ENCODE peak calls at places on chromosomes 1 and 21, in nine cellular contexts. One of them, this sample, is unnamed.

GRCh38 chr21:14673649-14674048 is 127.5 kb upstream of the SAMSN1 start:
- DNase-seq in progenitor cell of endocrine pancreas: no peak
- DNase-seq in T follicular helper cell: no peak
- DNase-seq in AG08395: no peak
- DNase-seq in lower lobe of right lung: no peak
- DNase-seq in iPS DF 6.9: no peak
- DNase-seq in neural crest cell: no peak
- DNase-seq in NCI-H1436: no peak
- DNase-seq in NCI-H2029: no peak
- DNase-seq in this sample: no peak

GRCh38 chr1:51734899-51735745 is 118.2 kb downstream of the OSBPL9 start:
- DNase-seq in progenitor cell of endocrine pancreas: no peak
- DNase-seq in T follicular helper cell: no peak
- DNase-seq in AG08395: no peak
- DNase-seq in lower lobe of right lung: no peak
- DNase-seq in iPS DF 6.9: no peak
- DNase-seq in neural crest cell: no peak
- DNase-seq in NCI-H1436: no peak
- DNase-seq in NCI-H2029: no peak
- DNase-seq in this sample: peak; percentile 22

GRCh38 chr1:58251415-58252073 is 295.0 kb downstream of the OMA1 start:
- DNase-seq in progenitor cell of endocrine pancreas: no peak
- DNase-seq in T follicular helper cell: no peak
- DNase-seq in AG08395: peak; percentile 24
- DNase-seq in lower lobe of right lung: no peak
- DNase-seq in iPS DF 6.9: no peak
- DNase-seq in neural crest cell: peak; percentile 66
- DNase-seq in NCI-H1436: no peak
- DNase-seq in NCI-H2029: no peak
- DNase-seq in this sample: peak; percentile 33

GRCh38 chr1:45263132-45263531 is 56.7 kb upstream of the ZSWIM5 start:
- DNase-seq in progenitor cell of endocrine pancreas: no peak
- DNase-seq in T follicular helper cell: no peak
- DNase-seq in AG08395: no peak
- DNase-seq in lower lobe of right lung: no peak
- DNase-seq in iPS DF 6.9: no peak
- DNase-seq in neural crest cell: no peak
- DNase-seq in NCI-H1436: no peak
- DNase-seq in NCI-H2029: no peak
- DNase-seq in this sample: no peak

GRCh38 chr1:118716775-118717174 is 271.4 kb downstream of the TBX15 start:
- DNase-seq in progenitor cell of endocrine pancreas: no peak
- DNase-seq in T follicular helper cell: no peak
- DNase-seq in AG08395: no peak
- DNase-seq in lower lobe of right lung: no peak
- DNase-seq in iPS DF 6.9: no peak
- DNase-seq in neural crest cell: no peak
- DNase-seq in NCI-H1436: no peak
- DNase-seq in NCI-H2029: no peak
- DNase-seq in this sample: no peak

GRCh38 chr21:45260191-45260795 is 27.4 kb downstream of the POFUT2 start:
- DNase-seq in progenitor cell of endocrine pancreas: no peak
- DNase-seq in T follicular helper cell: no peak
- DNase-seq in AG08395: no peak
- DNase-seq in lower lobe of right lung: no peak
- DNase-seq in iPS DF 6.9: no peak
- DNase-seq in neural crest cell: no peak
- DNase-seq in NCI-H1436: no peak
- DNase-seq in NCI-H2029: no peak
- DNase-seq in this sample: no peak

GRCh38 chr1:221708987-221709386 is 32.9 kb downstream of the DUSP10 start:
- DNase-seq in progenitor cell of endocrine pancreas: peak; percentile 14
- DNase-seq in T follicular helper cell: peak; percentile 41
- DNase-seq in AG08395: no peak
- DNase-seq in lower lobe of right lung: no peak
- DNase-seq in iPS DF 6.9: no peak
- DNase-seq in neural crest cell: no peak
- DNase-seq in NCI-H1436: peak; percentile 99
- DNase-seq in NCI-H2029: peak; percentile 96
- DNase-seq in this sample: peak; percentile 30

GRCh38 chr1:203287109-203287893 is 18.0 kb upstream of the BTG2 start:
- DNase-seq in progenitor cell of endocrine pancreas: no peak
- DNase-seq in T follicular helper cell: peak; percentile 66
- DNase-seq in AG08395: no peak
- DNase-seq in lower lobe of right lung: peak; percentile 79
- DNase-seq in iPS DF 6.9: no peak
- DNase-seq in neural crest cell: no peak
- DNase-seq in NCI-H1436: peak; percentile 79
- DNase-seq in NCI-H2029: peak; percentile 59
- DNase-seq in this sample: no peak

GRCh38 chr1:155888481-155888880 is 22.7 kb downstream of the RIT1 start:
- DNase-seq in progenitor cell of endocrine pancreas: no peak
- DNase-seq in T follicular helper cell: no peak
- DNase-seq in AG08395: no peak
- DNase-seq in lower lobe of right lung: no peak
- DNase-seq in iPS DF 6.9: no peak
- DNase-seq in neural crest cell: no peak
- DNase-seq in NCI-H1436: no peak
- DNase-seq in NCI-H2029: no peak
- DNase-seq in this sample: no peak

GRCh38 chr1:66210653-66211052 is 323.3 kb upstream of the SGIP1 start:
- DNase-seq in progenitor cell of endocrine pancreas: no peak
- DNase-seq in T follicular helper cell: no peak
- DNase-seq in AG08395: no peak
- DNase-seq in lower lobe of right lung: no peak
- DNase-seq in iPS DF 6.9: no peak
- DNase-seq in neural crest cell: no peak
- DNase-seq in NCI-H1436: no peak
- DNase-seq in NCI-H2029: no peak
- DNase-seq in this sample: no peak

GRCh38 chr1:243597383-243597782 is 252.7 kb downstream of the AKT3 start:
- DNase-seq in progenitor cell of endocrine pancreas: no peak
- DNase-seq in T follicular helper cell: no peak
- DNase-seq in AG08395: no peak
- DNase-seq in lower lobe of right lung: no peak
- DNase-seq in iPS DF 6.9: no peak
- DNase-seq in neural crest cell: no peak
- DNase-seq in NCI-H1436: no peak
- DNase-seq in NCI-H2029: no peak
- DNase-seq in this sample: no peak

GRCh38 chr1:101178688-101179491 is 57.9 kb upstream of the S1PR1 start:
- DNase-seq in progenitor cell of endocrine pancreas: no peak
- DNase-seq in T follicular helper cell: no peak
- DNase-seq in AG08395: no peak
- DNase-seq in lower lobe of right lung: no peak
- DNase-seq in iPS DF 6.9: no peak
- DNase-seq in neural crest cell: no peak
- DNase-seq in NCI-H1436: no peak
- DNase-seq in NCI-H2029: no peak
- DNase-seq in this sample: no peak

GRCh38 chr1:2086446-2087082 is 36.4 kb downstream of the PRKCZ start:
- DNase-seq in progenitor cell of endocrine pancreas: no peak
- DNase-seq in T follicular helper cell: no peak
- DNase-seq in AG08395: no peak
- DNase-seq in lower lobe of right lung: no peak
- DNase-seq in iPS DF 6.9: no peak
- DNase-seq in neural crest cell: no peak
- DNase-seq in NCI-H1436: no peak
- DNase-seq in NCI-H2029: no peak
- DNase-seq in this sample: no peak

GRCh38 chr1:90778487-90778886 is 61.4 kb upstream of the BARHL2 start:
- DNase-seq in progenitor cell of endocrine pancreas: no peak
- DNase-seq in T follicular helper cell: no peak
- DNase-seq in AG08395: no peak
- DNase-seq in lower lobe of right lung: no peak
- DNase-seq in iPS DF 6.9: no peak
- DNase-seq in neural crest cell: no peak
- DNase-seq in NCI-H1436: no peak
- DNase-seq in NCI-H2029: no peak
- DNase-seq in this sample: no peak

GRCh38 chr1:207620573-207620893 is 24.4 kb upstream of the CR1L start:
- DNase-seq in progenitor cell of endocrine pancreas: no peak
- DNase-seq in T follicular helper cell: no peak
- DNase-seq in AG08395: no peak
- DNase-seq in lower lobe of right lung: no peak
- DNase-seq in iPS DF 6.9: no peak
- DNase-seq in neural crest cell: no peak
- DNase-seq in NCI-H1436: no peak
- DNase-seq in NCI-H2029: no peak
- DNase-seq in this sample: no peak

GRCh38 chr1:225146478-225146877 is 217.0 kb downstream of the DNAH14 start:
- DNase-seq in progenitor cell of endocrine pancreas: no peak
- DNase-seq in T follicular helper cell: no peak
- DNase-seq in AG08395: no peak
- DNase-seq in lower lobe of right lung: no peak
- DNase-seq in iPS DF 6.9: no peak
- DNase-seq in neural crest cell: no peak
- DNase-seq in NCI-H1436: no peak
- DNase-seq in NCI-H2029: no peak
- DNase-seq in this sample: no peak

GRCh38 chr1:37875833-37876232 is 16.4 kb upstream of the MTF1 start:
- DNase-seq in progenitor cell of endocrine pancreas: no peak
- DNase-seq in T follicular helper cell: no peak
- DNase-seq in AG08395: no peak
- DNase-seq in lower lobe of right lung: no peak
- DNase-seq in iPS DF 6.9: no peak
- DNase-seq in neural crest cell: no peak
- DNase-seq in NCI-H1436: no peak
- DNase-seq in NCI-H2029: no peak
- DNase-seq in this sample: no peak

GRCh38 chr1:36321119-36321951 is 2.1 kb downstream of the EVA1B start:
- DNase-seq in progenitor cell of endocrine pancreas: no peak
- DNase-seq in T follicular helper cell: no peak
- DNase-seq in AG08395: peak; percentile 93
- DNase-seq in lower lobe of right lung: peak; percentile 74
- DNase-seq in iPS DF 6.9: peak; percentile 78
- DNase-seq in neural crest cell: peak; percentile 49
- DNase-seq in NCI-H1436: no peak
- DNase-seq in NCI-H2029: no peak
- DNase-seq in this sample: peak; percentile 95

GRCh38 chr1:33903210-33903589 is 39.3 kb downstream of the HMGB4 start:
- DNase-seq in progenitor cell of endocrine pancreas: no peak
- DNase-seq in T follicular helper cell: no peak
- DNase-seq in AG08395: peak; percentile 24
- DNase-seq in lower lobe of right lung: no peak
- DNase-seq in iPS DF 6.9: no peak
- DNase-seq in neural crest cell: no peak
- DNase-seq in NCI-H1436: no peak
- DNase-seq in NCI-H2029: no peak
- DNase-seq in this sample: peak; percentile 48

GRCh38 chr21:29725025-29725736 is 214.6 kb downstream of the GRIK1 start:
- DNase-seq in progenitor cell of endocrine pancreas: no peak
- DNase-seq in T follicular helper cell: no peak
- DNase-seq in AG08395: no peak
- DNase-seq in lower lobe of right lung: no peak
- DNase-seq in iPS DF 6.9: no peak
- DNase-seq in neural crest cell: no peak
- DNase-seq in NCI-H1436: peak; percentile 12
- DNase-seq in NCI-H2029: no peak
- DNase-seq in this sample: no peak

GRCh38 chr1:177858222-177858894 is 111.5 kb downstream of the SEC16B start:
- DNase-seq in progenitor cell of endocrine pancreas: no peak
- DNase-seq in T follicular helper cell: no peak
- DNase-seq in AG08395: peak; percentile 63
- DNase-seq in lower lobe of right lung: no peak
- DNase-seq in iPS DF 6.9: no peak
- DNase-seq in neural crest cell: no peak
- DNase-seq in NCI-H1436: no peak
- DNase-seq in NCI-H2029: peak; percentile 8
- DNase-seq in this sample: peak; percentile 61

GRCh38 chr1:218874313-218874712 is 299.4 kb upstream of the LYPLAL1 start:
- DNase-seq in progenitor cell of endocrine pancreas: no peak
- DNase-seq in T follicular helper cell: no peak
- DNase-seq in AG08395: no peak
- DNase-seq in lower lobe of right lung: no peak
- DNase-seq in iPS DF 6.9: no peak
- DNase-seq in neural crest cell: no peak
- DNase-seq in NCI-H1436: no peak
- DNase-seq in NCI-H2029: no peak
- DNase-seq in this sample: no peak

GRCh38 chr1:30058966-30059365 is 664.4 kb downstream of the MATN1 start:
- DNase-seq in progenitor cell of endocrine pancreas: no peak
- DNase-seq in T follicular helper cell: no peak
- DNase-seq in AG08395: peak; percentile 90
- DNase-seq in lower lobe of right lung: no peak
- DNase-seq in iPS DF 6.9: no peak
- DNase-seq in neural crest cell: no peak
- DNase-seq in NCI-H1436: no peak
- DNase-seq in NCI-H2029: no peak
- DNase-seq in this sample: peak; percentile 77

GRCh38 chr21:25490742-25491141 is 116.5 kb downstream of the MRPL39 start:
- DNase-seq in progenitor cell of endocrine pancreas: no peak
- DNase-seq in T follicular helper cell: no peak
- DNase-seq in AG08395: no peak
- DNase-seq in lower lobe of right lung: no peak
- DNase-seq in iPS DF 6.9: no peak
- DNase-seq in neural crest cell: no peak
- DNase-seq in NCI-H1436: no peak
- DNase-seq in NCI-H2029: no peak
- DNase-seq in this sample: no peak

This sample was measured in AG20443.